ENCODE peak calls at places on chromosome 16, in five cellular contexts. U is SK-N-SH, S is HepG2, V is GM12878, F is HCT116. A is an unnamed sample.

GRCh38 chr16:85555549-85556455 is 57.3 kb upstream of the GSE1 start:
- DNase-seq in U (peak; percentile 87), S (peak; percentile 55), V (no peak), F (no peak), A (no peak)

GRCh38 chr16:84966150-84966447 is 45.2 kb downstream of the ZDHHC7 start:
- DNase-seq in U (no peak), S (no peak), V (no peak), F (no peak), A (no peak)

GRCh38 chr16:26762596-26762995 is 304.1 kb upstream of the C16orf82 start:
- DNase-seq in U (no peak), S (no peak), V (no peak), F (no peak), A (no peak)

GRCh38 chr16:27515874-27516353 is 33.8 kb downstream of the GTF3C1 start:
- DNase-seq in U (peak; percentile 68), S (peak; percentile 36), V (no peak), F (peak; percentile 6), A (peak; percentile 44)

GRCh38 chr16:87389245-87389644 is 2.9 kb upstream of the MAP1LC3B start:
- DNase-seq in U (no peak), S (peak; percentile 64), V (no peak), F (no peak), A (no peak)

GRCh38 chr16:81136331-81137011 is 40.3 kb upstream of the GCSH start:
- DNase-seq in U (no peak), S (no peak), V (no peak), F (no peak), A (no peak)

GRCh38 chr16:69698404-69698803 is 28.0 kb downstream of the NQO1 start:
- DNase-seq in U (no peak), S (no peak), V (no peak), F (no peak), A (no peak)

GRCh38 chr16:83969771-83970429 is 1.9 kb downstream of the NECAB2 start:
- DNase-seq in U (no peak), S (no peak), V (no peak), F (no peak), A (no peak)

GRCh38 chr16:21186326-21186691 is 25.1 kb downstream of the ZP2 start:
- DNase-seq in U (no peak), S (peak; percentile 98), V (no peak), F (no peak), A (no peak)
- TF ChIP-seq ZBTB33 in U (no peak), S (no peak), V (no peak), F (no peak), A (no peak)

GRCh38 chr16:3216263-3216640 is 18.7 kb downstream of the ZNF200 start:
- DNase-seq in U (no peak), S (no peak), V (no peak), F (no peak), A (no peak)

GRCh38 chr16:3215601-3216262 is 19.2 kb downstream of the ZNF200 start:
- DNase-seq in U (no peak), S (no peak), V (no peak), F (no peak), A (no peak)

GRCh38 chr16:3214904-3215600 is 19.9 kb downstream of the ZNF200 start:
- DNase-seq in U (no peak), S (no peak), V (no peak), F (no peak), A (no peak)

GRCh38 chr16:3212567-3212966 is 22.4 kb downstream of the ZNF200 start:
- DNase-seq in U (no peak), S (no peak), V (no peak), F (no peak), A (no peak)

DNA sequence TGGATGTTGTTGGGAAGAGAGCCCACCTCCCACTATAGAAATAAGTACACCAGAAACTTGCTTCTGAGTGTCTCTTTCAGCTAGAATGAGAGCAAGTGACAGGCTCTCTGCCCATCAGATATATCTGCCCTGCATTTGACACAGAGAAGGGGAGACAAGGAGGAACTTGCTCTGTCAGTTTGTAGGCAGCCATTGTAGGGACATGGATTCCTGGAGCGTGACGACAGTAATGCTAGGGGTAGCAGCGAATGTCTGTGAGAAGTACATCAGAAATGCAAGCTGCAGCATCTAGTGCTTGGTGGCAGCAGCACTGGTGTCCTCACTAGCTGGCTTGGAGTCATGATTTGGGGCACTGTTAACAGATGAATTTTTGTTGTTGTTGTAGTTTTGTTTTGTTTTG is 23.0 kb downstream of the ZNF200 start:
- DNase-seq in U (no peak), S (no peak), V (no peak), F (no peak), A (no peak)
- H3K4me2 ChIP-seq in U (no peak overlapping the region), S (no peak overlapping the region), V (no peak overlapping the region), F (no peak overlapping the region), A (no peak overlapping the region)

DNA sequence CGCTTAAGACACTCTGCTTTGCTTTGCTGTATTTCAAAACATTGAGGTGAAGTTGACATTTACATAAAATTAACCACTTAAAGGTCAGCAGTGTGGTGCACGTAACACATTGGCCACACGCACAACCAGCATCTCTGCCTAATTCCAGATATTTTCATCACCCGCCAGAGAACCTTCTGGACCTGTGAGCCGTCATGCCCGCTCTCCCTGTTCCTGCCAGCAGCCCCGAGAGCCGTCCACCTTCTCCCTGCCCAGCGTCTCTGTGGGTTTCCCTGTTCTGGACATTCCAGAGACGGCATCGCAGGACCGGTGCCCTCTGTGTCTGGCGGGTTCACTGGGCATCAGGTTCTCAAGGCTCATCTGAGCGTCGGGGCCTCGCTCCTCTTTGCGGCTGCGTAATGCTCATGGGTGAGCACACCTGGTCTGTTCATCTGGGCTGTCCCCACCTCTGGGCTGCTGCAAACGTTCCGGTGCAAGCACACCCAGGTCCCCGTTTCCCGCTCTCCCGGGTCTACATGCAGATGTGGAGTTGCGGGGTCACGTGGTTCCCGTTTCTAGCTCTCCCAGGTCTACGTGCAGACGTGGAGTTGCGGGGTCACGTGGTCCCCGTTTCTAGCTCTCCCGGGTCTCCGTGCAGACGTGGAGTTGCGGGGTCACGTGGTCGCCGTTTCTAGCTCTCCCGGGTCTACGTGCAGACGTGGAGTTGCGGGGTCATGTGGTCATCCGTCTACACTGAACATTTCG is 48.1 kb upstream of the GNG13 start:
- DNase-seq in U (no peak), S (no peak), V (no peak), F (no peak), A (no peak)
- TF ChIP-seq ZBTB33 in U (no peak), S (no peak), V (no peak), F (no peak), A (no peak)

GRCh38 chr16:31474173-31474714 is 2.3 kb downstream of the TGFB1I1 start:
- DNase-seq in U (no peak), S (no peak), V (no peak), F (no peak), A (peak; percentile 81)

GRCh38 chr16:31472559-31473203 is 729 bp downstream of the TGFB1I1 start:
- DNase-seq in U (peak; percentile 98), S (peak; percentile 58), V (no peak), F (peak; percentile 90), A (peak; percentile 71)

GRCh38 chr16:31471875-31472558 is at the start of gene TGFB1I1:
- DNase-seq in U (peak; percentile 89), S (no peak), V (no peak), F (no peak), A (no peak)

GRCh38 chr16:31474778-31475738 is 3.1 kb downstream of the TGFB1I1 start:
- DNase-seq in U (no peak), S (no peak), V (no peak), F (no peak), A (no peak)

GRCh38 chr16:31473300-31474052 is 1.5 kb downstream of the TGFB1I1 start:
- DNase-seq in U (peak; percentile 53), S (no peak), V (no peak), F (no peak), A (no peak)
- H3K4me2 ChIP-seq in U (peak overlapping the region; percentile 6), S (no peak overlapping the region), V (no peak overlapping the region), F (peak overlapping the region; percentile 98), A (no peak overlapping the region)

DNA sequence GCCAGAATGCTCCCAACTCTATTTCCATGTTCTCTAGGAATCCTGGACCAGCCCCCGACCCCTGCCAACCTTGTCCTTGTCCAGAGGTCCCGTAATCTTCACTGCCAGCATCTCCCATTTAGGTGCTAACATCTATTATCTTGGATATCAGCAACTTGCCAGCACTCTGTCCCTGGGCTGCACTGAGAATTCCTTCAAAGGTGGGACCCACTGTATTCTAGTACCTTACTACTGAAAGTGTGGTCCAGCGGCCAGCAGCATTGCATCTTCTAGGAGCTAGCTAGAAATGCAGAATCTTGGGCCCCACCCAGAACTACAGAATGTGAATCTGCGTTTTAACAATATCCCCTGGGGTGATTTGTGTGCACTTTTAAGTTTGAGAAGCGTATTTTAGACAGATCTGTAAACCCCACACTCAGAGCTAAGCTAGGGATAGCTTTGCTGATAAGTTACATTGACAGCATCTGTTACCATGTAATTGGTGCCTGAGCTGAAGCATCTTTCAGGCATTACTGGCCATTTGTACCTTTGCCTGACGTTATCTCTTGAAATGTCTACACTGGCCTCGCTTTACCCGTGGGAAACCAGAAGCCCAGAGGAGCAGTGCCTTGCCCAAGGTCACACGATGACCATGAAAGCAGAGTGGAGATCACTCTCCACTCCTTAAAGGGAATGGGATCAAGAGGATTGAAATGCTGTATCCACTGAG is 8.3 kb downstream of the ABAT start:
- DNase-seq in U (peak; percentile 54), S (no peak), V (no peak), F (no peak), A (no peak)
- TF ChIP-seq ZBTB33 in U (no peak), S (no peak), V (no peak), F (no peak), A (no peak)

GRCh38 chr16:13780841-13781553 is 139.0 kb upstream of the ERCC4 start:
- DNase-seq in U (no peak), S (no peak), V (no peak), F (no peak), A (no peak)
- H3K4me2 ChIP-seq in U (no peak overlapping the region), S (peak overlapping the region; percentile 44), V (no peak overlapping the region), F (no peak overlapping the region), A (peak overlapping the region; percentile 77)

GRCh38 chr16:11331967-11332366 is 13.3 kb upstream of the RMI2 start:
- DNase-seq in U (no peak), S (no peak), V (no peak), F (no peak), A (no peak)

GRCh38 chr16:11330526-11331237 is 14.6 kb upstream of the RMI2 start:
- DNase-seq in U (no peak), S (peak; percentile 58), V (no peak), F (no peak), A (no peak)

GRCh38 chr16:11334831-11335404 is 10.3 kb upstream of the RMI2 start:
- DNase-seq in U (no peak), S (no peak), V (no peak), F (no peak), A (no peak)

GRCh38 chr16:11333010-11333409 is 12.2 kb upstream of the RMI2 start:
- DNase-seq in U (no peak), S (no peak), V (no peak), F (no peak), A (no peak)

DNA sequence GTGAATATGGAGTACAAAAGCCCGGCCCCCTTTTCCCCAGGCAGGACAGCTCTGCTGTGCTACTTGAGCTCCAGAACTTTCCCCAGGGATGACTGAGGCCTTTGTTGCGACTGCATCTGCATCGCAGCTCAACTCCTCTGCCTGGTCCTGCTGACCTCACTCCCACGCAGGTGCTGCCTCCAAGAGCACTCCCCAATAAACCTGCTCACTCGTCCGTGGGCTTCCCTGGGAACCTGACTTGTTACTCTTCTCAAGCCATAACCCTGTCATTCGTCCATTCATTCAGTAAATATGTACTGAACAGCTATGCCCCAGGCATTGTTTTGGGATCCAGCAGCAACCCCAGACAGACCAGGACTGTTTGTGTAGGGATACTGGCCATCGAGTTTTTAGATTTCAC is 11.6 kb upstream of the RMI2 start:
- DNase-seq in U (no peak), S (no peak), V (no peak), F (no peak), A (no peak)
- TF ChIP-seq ZBTB33 in U (no peak), S (no peak), V (no peak), F (no peak), A (no peak)

GRCh38 chr16:79519448-79519847 is 81.1 kb downstream of the MAF start:
- DNase-seq in U (peak; percentile 73), S (no peak), V (no peak), F (no peak), A (no peak)
- H3K4me2 ChIP-seq in U (no peak overlapping the region), S (no peak overlapping the region), V (no peak overlapping the region), F (no peak overlapping the region), A (no peak overlapping the region)

A was measured in K562.